ENCODE peak calls at places on chromosomes 13 and 19, in ten cellular contexts. One of them, this sample, is unnamed.

GRCh38 chr13:53336441-53337160 is 308.0 kb downstream of the OLFM4 start:
- DNase-seq in AG10803: no peak
- DNase-seq in thoracic aorta: no peak
- DNase-seq in MM.1S: no peak
- DNase-seq in astrocyte of the spinal cord: no peak
- DNase-seq in left ventricle myocardium inferior: no peak
- DNase-seq in cardiac muscle cell: no peak
- DNase-seq in PC-9: no peak
- DNase-seq in upper lobe of left lung: no peak
- DNase-seq in GM12864: no peak
- DNase-seq in this sample: no peak

GRCh38 chr13:41443969-41444368 is 13.4 kb upstream of the RGCC start:
- DNase-seq in AG10803: no peak
- DNase-seq in thoracic aorta: no peak
- DNase-seq in MM.1S: no peak
- DNase-seq in astrocyte of the spinal cord: no peak
- DNase-seq in left ventricle myocardium inferior: no peak
- DNase-seq in cardiac muscle cell: no peak
- DNase-seq in PC-9: no peak
- DNase-seq in upper lobe of left lung: no peak
- DNase-seq in GM12864: no peak
- DNase-seq in this sample: no peak

GRCh38 chr19:46931197-46931596 is 70.4 kb downstream of the ARHGAP35 start:
- DNase-seq in AG10803: no peak
- DNase-seq in thoracic aorta: no peak
- DNase-seq in MM.1S: no peak
- DNase-seq in astrocyte of the spinal cord: no peak
- DNase-seq in left ventricle myocardium inferior: no peak
- DNase-seq in cardiac muscle cell: no peak
- DNase-seq in PC-9: no peak
- DNase-seq in upper lobe of left lung: no peak
- DNase-seq in GM12864: no peak
- DNase-seq in this sample: no peak

GRCh38 chr13:103046676-103047075 is 19.5 kb downstream of the SLC10A2 start:
- DNase-seq in AG10803: no peak
- DNase-seq in thoracic aorta: no peak
- DNase-seq in MM.1S: no peak
- DNase-seq in astrocyte of the spinal cord: no peak
- DNase-seq in left ventricle myocardium inferior: no peak
- DNase-seq in cardiac muscle cell: no peak
- DNase-seq in PC-9: no peak
- DNase-seq in upper lobe of left lung: no peak
- DNase-seq in GM12864: no peak
- DNase-seq in this sample: no peak

GRCh38 chr13:76222511-76222910 is 586.4 kb downstream of the LMO7 start:
- DNase-seq in AG10803: no peak
- DNase-seq in thoracic aorta: no peak
- DNase-seq in MM.1S: no peak
- DNase-seq in astrocyte of the spinal cord: peak
- DNase-seq in left ventricle myocardium inferior: no peak
- DNase-seq in cardiac muscle cell: no peak
- DNase-seq in PC-9: no peak
- DNase-seq in upper lobe of left lung: no peak
- DNase-seq in GM12864: no peak
- DNase-seq in this sample: no peak

GRCh38 chr19:2549701-2550191 is 73.8 kb downstream of the GADD45B start:
- DNase-seq in AG10803: peak
- DNase-seq in thoracic aorta: no peak
- DNase-seq in MM.1S: no peak
- DNase-seq in astrocyte of the spinal cord: peak
- DNase-seq in left ventricle myocardium inferior: peak
- DNase-seq in cardiac muscle cell: no peak
- DNase-seq in PC-9: peak
- DNase-seq in upper lobe of left lung: peak
- DNase-seq in GM12864: no peak
- DNase-seq in this sample: no peak

GRCh38 chr19:43738780-43739211 is 16.0 kb downstream of the SMG9 start:
- DNase-seq in AG10803: no peak
- DNase-seq in thoracic aorta: no peak
- DNase-seq in MM.1S: no peak
- DNase-seq in astrocyte of the spinal cord: no peak
- DNase-seq in left ventricle myocardium inferior: no peak
- DNase-seq in cardiac muscle cell: no peak
- DNase-seq in PC-9: no peak
- DNase-seq in upper lobe of left lung: no peak
- DNase-seq in GM12864: no peak
- DNase-seq in this sample: no peak

GRCh38 chr19:53123400-53123799 is 9.3 kb downstream of the ZNF415 start:
- DNase-seq in AG10803: no peak
- DNase-seq in thoracic aorta: no peak
- DNase-seq in MM.1S: no peak
- DNase-seq in astrocyte of the spinal cord: no peak
- DNase-seq in left ventricle myocardium inferior: no peak
- DNase-seq in cardiac muscle cell: no peak
- DNase-seq in PC-9: no peak
- DNase-seq in upper lobe of left lung: peak
- DNase-seq in GM12864: no peak
- DNase-seq in this sample: no peak

GRCh38 chr13:86006317-86006716 is 207.1 kb upstream of the SLITRK6 start:
- DNase-seq in AG10803: no peak
- DNase-seq in thoracic aorta: no peak
- DNase-seq in MM.1S: no peak
- DNase-seq in astrocyte of the spinal cord: no peak
- DNase-seq in left ventricle myocardium inferior: no peak
- DNase-seq in cardiac muscle cell: no peak
- DNase-seq in PC-9: no peak
- DNase-seq in upper lobe of left lung: no peak
- DNase-seq in GM12864: no peak
- DNase-seq in this sample: no peak

GRCh38 chr13:38830442-38831045 is 143.7 kb downstream of the FREM2 start:
- DNase-seq in AG10803: no peak
- DNase-seq in thoracic aorta: no peak
- DNase-seq in MM.1S: no peak
- DNase-seq in astrocyte of the spinal cord: no peak
- DNase-seq in left ventricle myocardium inferior: no peak
- DNase-seq in cardiac muscle cell: no peak
- DNase-seq in PC-9: no peak
- DNase-seq in upper lobe of left lung: no peak
- DNase-seq in GM12864: no peak
- DNase-seq in this sample: no peak

GRCh38 chr19:29483944-29484581 is 41.7 kb upstream of the VSTM2B start:
- DNase-seq in AG10803: no peak
- DNase-seq in thoracic aorta: no peak
- DNase-seq in MM.1S: no peak
- DNase-seq in astrocyte of the spinal cord: no peak
- DNase-seq in left ventricle myocardium inferior: no peak
- DNase-seq in cardiac muscle cell: no peak
- DNase-seq in PC-9: no peak
- DNase-seq in upper lobe of left lung: no peak
- DNase-seq in GM12864: no peak
- DNase-seq in this sample: no peak

GRCh38 chr13:41059466-41059865 is 1.8 kb upstream of the WBP4 start:
- DNase-seq in AG10803: peak
- DNase-seq in thoracic aorta: no peak
- DNase-seq in MM.1S: peak
- DNase-seq in astrocyte of the spinal cord: peak
- DNase-seq in left ventricle myocardium inferior: no peak
- DNase-seq in cardiac muscle cell: no peak
- DNase-seq in PC-9: no peak
- DNase-seq in upper lobe of left lung: no peak
- DNase-seq in GM12864: no peak
- DNase-seq in this sample: no peak

GRCh38 chr19:53007200-53008054 is 6.3 kb upstream of the ERVV-1 start:
- DNase-seq in AG10803: no peak
- DNase-seq in thoracic aorta: no peak
- DNase-seq in MM.1S: no peak
- DNase-seq in astrocyte of the spinal cord: no peak
- DNase-seq in left ventricle myocardium inferior: no peak
- DNase-seq in cardiac muscle cell: no peak
- DNase-seq in PC-9: no peak
- DNase-seq in upper lobe of left lung: no peak
- DNase-seq in GM12864: no peak
- DNase-seq in this sample: no peak

GRCh38 chr13:28631792-28632191 is 27.1 kb upstream of the POMP start:
- DNase-seq in AG10803: peak
- DNase-seq in thoracic aorta: no peak
- DNase-seq in MM.1S: no peak
- DNase-seq in astrocyte of the spinal cord: no peak
- DNase-seq in left ventricle myocardium inferior: no peak
- DNase-seq in cardiac muscle cell: no peak
- DNase-seq in PC-9: no peak
- DNase-seq in upper lobe of left lung: no peak
- DNase-seq in GM12864: no peak
- DNase-seq in this sample: no peak

GRCh38 chr13:98459721-98460370 is 117.1 kb downstream of the STK24 start:
- DNase-seq in AG10803: no peak
- DNase-seq in thoracic aorta: no peak
- DNase-seq in MM.1S: no peak
- DNase-seq in astrocyte of the spinal cord: no peak
- DNase-seq in left ventricle myocardium inferior: no peak
- DNase-seq in cardiac muscle cell: no peak
- DNase-seq in PC-9: no peak
- DNase-seq in upper lobe of left lung: no peak
- DNase-seq in GM12864: no peak
- DNase-seq in this sample: no peak

GRCh38 chr13:72258340-72258981 is 391.5 kb upstream of the DACH1 start:
- DNase-seq in AG10803: no peak
- DNase-seq in thoracic aorta: no peak
- DNase-seq in MM.1S: no peak
- DNase-seq in astrocyte of the spinal cord: no peak
- DNase-seq in left ventricle myocardium inferior: no peak
- DNase-seq in cardiac muscle cell: no peak
- DNase-seq in PC-9: no peak
- DNase-seq in upper lobe of left lung: no peak
- DNase-seq in GM12864: no peak
- DNase-seq in this sample: no peak

GRCh38 chr13:70729369-70729768 is 621.1 kb upstream of the KLHL1 start:
- DNase-seq in AG10803: no peak
- DNase-seq in thoracic aorta: no peak
- DNase-seq in MM.1S: no peak
- DNase-seq in astrocyte of the spinal cord: no peak
- DNase-seq in left ventricle myocardium inferior: no peak
- DNase-seq in cardiac muscle cell: no peak
- DNase-seq in PC-9: no peak
- DNase-seq in upper lobe of left lung: no peak
- DNase-seq in GM12864: no peak
- DNase-seq in this sample: no peak

GRCh38 chr19:29772696-29773095 is 39.1 kb upstream of the CCNE1 start:
- DNase-seq in AG10803: no peak
- DNase-seq in thoracic aorta: no peak
- DNase-seq in MM.1S: no peak
- DNase-seq in astrocyte of the spinal cord: no peak
- DNase-seq in left ventricle myocardium inferior: no peak
- DNase-seq in cardiac muscle cell: no peak
- DNase-seq in PC-9: no peak
- DNase-seq in upper lobe of left lung: no peak
- DNase-seq in GM12864: no peak
- DNase-seq in this sample: no peak

GRCh38 chr13:96925466-96925865 is 68.8 kb downstream of the OXGR1 start:
- DNase-seq in AG10803: no peak
- DNase-seq in thoracic aorta: no peak
- DNase-seq in MM.1S: no peak
- DNase-seq in astrocyte of the spinal cord: no peak
- DNase-seq in left ventricle myocardium inferior: no peak
- DNase-seq in cardiac muscle cell: no peak
- DNase-seq in PC-9: no peak
- DNase-seq in upper lobe of left lung: no peak
- DNase-seq in GM12864: no peak
- DNase-seq in this sample: no peak

DNA sequence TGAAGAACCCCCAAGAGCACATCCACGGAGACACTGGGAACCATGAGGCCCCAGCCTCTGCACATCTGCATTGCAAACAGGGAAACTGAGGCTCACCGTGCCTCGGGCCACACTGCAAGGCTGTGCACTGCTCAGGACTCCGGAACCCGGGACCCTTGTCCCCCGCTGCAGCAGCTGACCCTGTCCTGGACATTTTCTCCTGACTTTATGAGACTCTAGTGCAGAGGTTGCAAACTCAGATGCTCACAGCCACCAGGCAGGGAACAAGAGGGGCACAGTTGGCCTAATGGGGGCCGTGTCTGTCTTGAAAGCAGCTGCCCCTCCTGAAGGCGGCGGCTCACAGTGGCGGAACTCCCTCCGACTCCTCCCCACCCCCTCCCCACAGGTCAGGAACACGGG is 16.5 kb upstream of the IGLON5 start:
- DNase-seq in AG10803: no peak
- DNase-seq in thoracic aorta: no peak
- DNase-seq in MM.1S: no peak
- DNase-seq in astrocyte of the spinal cord: no peak
- DNase-seq in left ventricle myocardium inferior: no peak
- DNase-seq in cardiac muscle cell: no peak
- DNase-seq in PC-9: no peak
- DNase-seq in upper lobe of left lung: peak
- DNase-seq in GM12864: no peak
- DNase-seq in this sample: no peak
- H3K4me3 ChIP-seq in AG10803: no peak
- H3K4me3 ChIP-seq in thoracic aorta: no peak
- H3K4me3 ChIP-seq in MM.1S: no peak
- H3K4me3 ChIP-seq in astrocyte of the spinal cord: no peak
- H3K4me3 ChIP-seq in left ventricle myocardium inferior: no peak
- H3K4me3 ChIP-seq in cardiac muscle cell: no peak
- H3K4me3 ChIP-seq in PC-9: no peak
- H3K4me3 ChIP-seq in upper lobe of left lung: no peak
- H3K4me3 ChIP-seq in GM12864: no peak
- H3K4me3 ChIP-seq in this sample: no peak

GRCh38 chr19:17952041-17952976 is 14.6 kb upstream of the KCNN1 start:
- DNase-seq in AG10803: no peak
- DNase-seq in thoracic aorta: no peak
- DNase-seq in MM.1S: no peak
- DNase-seq in astrocyte of the spinal cord: no peak
- DNase-seq in left ventricle myocardium inferior: no peak
- DNase-seq in cardiac muscle cell: peak
- DNase-seq in PC-9: no peak
- DNase-seq in upper lobe of left lung: peak
- DNase-seq in GM12864: no peak
- DNase-seq in this sample: no peak
- H3K4me3 ChIP-seq in AG10803: no peak
- H3K4me3 ChIP-seq in thoracic aorta: peak
- H3K4me3 ChIP-seq in MM.1S: no peak
- H3K4me3 ChIP-seq in astrocyte of the spinal cord: no peak
- H3K4me3 ChIP-seq in left ventricle myocardium inferior: peak
- H3K4me3 ChIP-seq in cardiac muscle cell: peak
- H3K4me3 ChIP-seq in PC-9: no peak
- H3K4me3 ChIP-seq in upper lobe of left lung: no peak
- H3K4me3 ChIP-seq in GM12864: no peak
- H3K4me3 ChIP-seq in this sample: no peak

GRCh38 chr19:3785938-3786824 is at the start of gene MATK:
- DNase-seq in AG10803: no peak
- DNase-seq in thoracic aorta: no peak
- DNase-seq in MM.1S: no peak
- DNase-seq in astrocyte of the spinal cord: no peak
- DNase-seq in left ventricle myocardium inferior: no peak
- DNase-seq in cardiac muscle cell: no peak
- DNase-seq in PC-9: no peak
- DNase-seq in upper lobe of left lung: peak
- DNase-seq in GM12864: no peak
- DNase-seq in this sample: no peak
- H3K4me3 ChIP-seq in AG10803: no peak
- H3K4me3 ChIP-seq in thoracic aorta: peak
- H3K4me3 ChIP-seq in MM.1S: no peak
- H3K4me3 ChIP-seq in astrocyte of the spinal cord: no peak
- H3K4me3 ChIP-seq in left ventricle myocardium inferior: peak
- H3K4me3 ChIP-seq in cardiac muscle cell: peak
- H3K4me3 ChIP-seq in PC-9: no peak
- H3K4me3 ChIP-seq in upper lobe of left lung: peak
- H3K4me3 ChIP-seq in GM12864: no peak
- H3K4me3 ChIP-seq in this sample: no peak

GRCh38 chr19:55253842-55254624 is 4.8 kb downstream of the PPP6R1 start:
- DNase-seq in AG10803: no peak
- DNase-seq in thoracic aorta: no peak
- DNase-seq in MM.1S: peak
- DNase-seq in astrocyte of the spinal cord: no peak
- DNase-seq in left ventricle myocardium inferior: no peak
- DNase-seq in cardiac muscle cell: no peak
- DNase-seq in PC-9: no peak
- DNase-seq in upper lobe of left lung: no peak
- DNase-seq in GM12864: peak
- DNase-seq in this sample: peak
- H3K4me3 ChIP-seq in AG10803: no peak
- H3K4me3 ChIP-seq in thoracic aorta: peak
- H3K4me3 ChIP-seq in MM.1S: peak
- H3K4me3 ChIP-seq in astrocyte of the spinal cord: no peak
- H3K4me3 ChIP-seq in left ventricle myocardium inferior: peak
- H3K4me3 ChIP-seq in cardiac muscle cell: no peak
- H3K4me3 ChIP-seq in PC-9: no peak
- H3K4me3 ChIP-seq in upper lobe of left lung: peak
- H3K4me3 ChIP-seq in GM12864: peak
- H3K4me3 ChIP-seq in this sample: peak